ENCODE peak calls at places on chromosomes 11 and 22, in six cellular contexts. D is fibroblast of the aortic adventitia; F is CD4-positive, CD25-positive, alpha-beta regulatory T cell; S is foreskin fibroblast; E is adipocyte; J is fibroblast of mammary gland. A is an unnamed sample.

GRCh38 chr22:29936186-29936585 is 53.2 kb downstream of the MTMR3 start:
- DNase-seq in D (no peak), F (no peak), S (no peak), E (no peak), J (no peak), A (no peak)

GRCh38 chr22:49019737-49020136 is 807.9 kb downstream of the BRD1 start:
- DNase-seq in D (no peak), F (no peak), S (no peak), E (no peak), J (no peak), A (no peak)

GRCh38 chr11:76838422-76839068 is 22.2 kb upstream of the ACER3 start:
- DNase-seq in D (peak), F (no peak), S (peak), E (no peak), J (peak), A (no peak)

GRCh38 chr11:120784566-120785251 is 239.2 kb upstream of the TBCEL start:
- DNase-seq in D (no peak), F (no peak), S (no peak), E (no peak), J (no peak), A (no peak)

GRCh38 chr11:2164861-2165555 is 4.0 kb upstream of the INS start:
- DNase-seq in D (no peak), F (no peak), S (no peak), E (no peak), J (no peak), A (no peak)

GRCh38 chr11:88484873-88485621 is 147.5 kb upstream of the CTSC start:
- DNase-seq in D (peak), F (peak), S (peak), E (peak), J (peak), A (peak)

GRCh38 chr11:29293825-29294224 is 723.0 kb downstream of the KCNA4 start:
- DNase-seq in D (peak), F (no peak), S (peak), E (peak), J (peak), A (no peak)

GRCh38 chr11:120185678-120186407 is 25.0 kb upstream of the OAF start:
- DNase-seq in D (no peak), F (no peak), S (no peak), E (no peak), J (no peak), A (no peak)

GRCh38 chr11:111718436-111719325 is 47.5 kb downstream of the PPP2R1B start:
- DNase-seq in D (peak), F (no peak), S (peak), E (peak), J (peak), A (no peak)

GRCh38 chr11:67307545-67308001 is 4.2 kb downstream of the SSH3 start:
- DNase-seq in D (no peak), F (no peak), S (no peak), E (no peak), J (no peak), A (no peak)

DNA sequence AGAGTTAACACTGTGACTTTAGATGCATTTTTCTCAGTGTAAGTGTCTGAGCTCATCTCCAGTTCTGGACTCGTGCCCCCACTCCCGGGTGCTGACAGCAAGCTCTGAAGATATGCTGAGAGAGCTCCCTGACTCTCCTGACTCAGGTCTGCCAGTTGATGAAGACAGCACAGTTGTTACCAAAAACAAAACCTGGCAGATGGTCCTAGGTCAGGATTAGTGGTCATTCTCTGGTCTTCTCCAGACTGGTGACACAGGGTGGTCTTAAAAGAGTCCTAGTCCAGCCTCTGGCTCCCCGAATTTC is 8.6 kb downstream of the MIAT start:
- DNase-seq in D (peak), F (no peak), S (peak), E (no peak), J (peak), A (no peak)
- H3K4me3 ChIP-seq in D (no peak), F (no peak), S (no peak), E (no peak), J (no peak), A (no peak)

DNA sequence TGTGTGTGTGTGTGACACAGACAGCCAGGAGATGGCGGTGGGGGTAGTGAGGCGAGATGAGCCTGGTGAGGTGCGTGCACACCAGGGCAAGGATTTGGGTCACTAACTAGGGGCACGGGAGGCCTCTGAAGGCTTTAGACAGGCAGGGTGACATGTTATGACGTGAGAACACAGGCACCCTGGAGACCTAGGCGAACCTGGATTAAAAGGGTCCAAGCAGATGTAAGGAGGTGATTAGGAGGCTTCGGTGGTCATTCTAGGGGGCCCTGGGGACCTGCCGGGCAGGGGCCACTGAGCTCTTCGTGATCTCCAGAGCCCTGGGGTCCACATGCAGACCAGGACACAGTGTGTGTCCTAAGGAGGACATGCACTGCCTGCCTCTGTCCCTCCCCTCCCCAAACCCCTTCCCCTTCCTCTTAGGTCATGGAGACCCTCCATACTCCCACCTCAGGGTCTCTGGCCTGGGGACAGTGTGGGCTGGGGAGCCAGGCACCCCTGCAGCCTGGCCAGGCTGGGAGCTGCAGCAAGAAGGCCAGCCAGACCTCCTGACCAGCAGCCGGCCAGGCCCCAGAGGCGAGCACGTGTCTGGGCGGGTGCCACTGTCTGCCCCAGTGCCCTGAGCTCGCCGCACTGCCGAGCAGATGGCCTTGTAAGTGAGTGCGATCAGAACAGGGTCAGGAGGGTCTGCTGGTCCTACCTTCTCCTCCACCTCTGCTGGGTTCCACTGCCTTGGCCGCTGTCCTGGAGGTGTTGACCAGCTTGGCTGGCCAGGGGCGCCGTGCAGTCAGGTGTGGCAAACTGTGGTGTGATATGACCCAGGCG is 32.1 kb downstream of the IFT27 start:
- DNase-seq in D (no peak), F (no peak), S (no peak), E (no peak), J (no peak), A (no peak)
- H3K4me3 ChIP-seq in D (no peak), F (no peak), S (no peak), E (no peak), J (no peak), A (no peak)

GRCh38 chr11:128891912-128892398 is 799 bp downstream of the KCNJ5 start:
- DNase-seq in D (no peak), F (no peak), S (no peak), E (no peak), J (no peak), A (no peak)
- H3K4me3 ChIP-seq in D (no peak), F (no peak), S (no peak), E (no peak), J (no peak), A (no peak)

GRCh38 chr22:26902401-26903029 is 245.1 kb downstream of the MIAT start:
- DNase-seq in D (no peak), F (no peak), S (no peak), E (no peak), J (no peak), A (no peak)
- H3K4me3 ChIP-seq in D (no peak), F (no peak), S (no peak), E (no peak), J (no peak), A (no peak)

GRCh38 chr11:128501576-128502549 is 85.5 kb downstream of the ETS1 start:
- DNase-seq in D (peak), F (no peak), S (peak), E (peak), J (peak), A (no peak)
- H3K4me3 ChIP-seq in D (peak), F (peak), S (no peak), E (peak), J (no peak), A (no peak)

GRCh38 chr11:115760528-115760837 is 256.3 kb upstream of the CADM1 start:
- DNase-seq in D (no peak), F (no peak), S (no peak), E (no peak), J (no peak), A (no peak)
- H3K4me3 ChIP-seq in D (no peak), F (no peak), S (peak), E (no peak), J (no peak), A (no peak)

GRCh38 chr22:44705022-44705297 is 3.0 kb downstream of the PRR5 start:
- DNase-seq in D (no peak), F (no peak), S (no peak), E (no peak), J (no peak), A (no peak)

GRCh38 chr22:44702479-44703219 is 645 bp downstream of the PRR5 start:
- DNase-seq in D (no peak), F (no peak), S (peak), E (peak), J (no peak), A (no peak)

GRCh38 chr22:44701824-44702478 is at the start of gene PRR5:
- DNase-seq in D (peak), F (peak), S (peak), E (peak), J (peak), A (peak)

GRCh38 chr22:44704159-44705021 is 2.4 kb downstream of the PRR5 start:
- DNase-seq in D (no peak), F (no peak), S (no peak), E (no peak), J (no peak), A (no peak)

GRCh38 chr22:44703269-44703870 is 1.4 kb downstream of the PRR5 start:
- DNase-seq in D (no peak), F (no peak), S (peak), E (peak), J (no peak), A (no peak)
- H3K4me3 ChIP-seq in D (peak), F (peak), S (peak), E (peak), J (peak), A (peak)

GRCh38 chr11:44308923-44309482 is 936 bp downstream of the ALX4 start:
- DNase-seq in D (no peak), F (no peak), S (peak), E (no peak), J (no peak), A (no peak)
- H3K4me3 ChIP-seq in D (no peak), F (no peak), S (peak), E (peak), J (no peak), A (no peak)

GRCh38 chr22:32396746-32397145 is 15.3 kb downstream of the RTCB start:
- DNase-seq in D (peak), F (no peak), S (peak), E (peak), J (peak), A (no peak)

GRCh38 chr22:32401486-32401885 is 10.6 kb downstream of the RTCB start:
- DNase-seq in D (no peak), F (no peak), S (no peak), E (no peak), J (no peak), A (no peak)

GRCh38 chr22:32395107-32395506 is 16.9 kb downstream of the RTCB start:
- DNase-seq in D (no peak), F (no peak), S (no peak), E (no peak), J (no peak), A (no peak)

DNA sequence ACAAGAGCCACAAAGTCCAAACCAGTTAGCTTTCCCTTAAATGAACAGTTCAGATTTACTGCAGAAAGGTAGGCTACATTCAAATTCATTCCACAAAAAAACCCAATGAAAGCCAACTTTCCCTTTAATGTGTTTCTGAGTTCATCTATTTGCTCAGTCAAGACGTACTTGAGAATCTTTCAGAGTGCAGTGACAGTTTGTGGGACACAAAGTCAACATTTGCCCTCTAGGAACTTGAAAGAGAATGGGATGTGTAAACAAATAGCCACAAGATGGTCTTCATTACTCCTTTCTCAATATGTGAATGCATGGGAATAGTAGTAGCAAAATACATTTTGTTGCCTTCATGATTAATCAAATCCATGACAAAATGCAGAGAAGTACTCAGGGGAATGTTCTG is 15.8 kb downstream of the RTCB start:
- DNase-seq in D (no peak), F (no peak), S (no peak), E (no peak), J (no peak), A (no peak)
- H3K4me3 ChIP-seq in D (no peak), F (no peak), S (no peak), E (no peak), J (no peak), A (no peak)

GRCh38 chr11:44854146-44854545 is 96.5 kb downstream of the TP53I11 start:
- DNase-seq in D (no peak), F (no peak), S (no peak), E (no peak), J (no peak), A (no peak)

GRCh38 chr11:44852159-44852707 is 98.5 kb downstream of the TP53I11 start:
- DNase-seq in D (no peak), F (no peak), S (peak), E (no peak), J (peak), A (no peak)

GRCh38 chr11:44852952-44853351 is 97.7 kb downstream of the TP53I11 start:
- DNase-seq in D (no peak), F (no peak), S (no peak), E (no peak), J (no peak), A (no peak)

GRCh38 chr11:44855138-44855849 is 95.4 kb downstream of the TP53I11 start:
- DNase-seq in D (no peak), F (no peak), S (no peak), E (no peak), J (no peak), A (no peak)

DNA sequence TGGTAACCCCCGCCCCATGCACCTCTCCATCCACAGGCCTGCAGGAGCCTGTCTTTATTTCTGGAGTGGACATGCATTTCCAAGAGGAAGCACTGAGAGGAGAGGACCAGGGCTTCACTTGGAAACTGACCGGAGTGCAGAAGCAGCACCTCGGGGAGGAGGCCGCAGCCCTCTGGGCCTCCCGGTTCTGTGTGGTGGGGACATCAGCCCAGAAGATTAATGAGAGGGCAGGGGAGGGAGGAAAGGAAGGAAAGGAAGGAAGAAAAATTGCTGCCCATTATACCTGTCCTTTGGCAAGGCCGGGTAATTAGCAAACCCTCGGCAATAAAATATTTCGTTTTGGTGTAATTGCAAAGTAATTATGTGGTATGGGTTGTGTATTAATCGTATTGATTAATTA is 97.0 kb downstream of the TP53I11 start:
- DNase-seq in D (no peak), F (no peak), S (no peak), E (no peak), J (no peak), A (no peak)
- H3K4me3 ChIP-seq in D (no peak), F (no peak), S (no peak), E (no peak), J (no peak), A (no peak)